ENCODE peak calls at places on chromosomes 7 and 10, in eight cellular contexts. U is heart right ventricle, H is psoas muscle, F is body of pancreas, R is brain microvascular endothelial cell, Y is GM06990, L is PC-3, W is lower lobe of right lung. I is an unnamed sample.

GRCh38 chr7:105808703-105809590 is 67.5 kb downstream of the ATXN7L1 start:
- DNase-seq in U (no peak), H (no peak), F (no peak), R (peak; percentile 67), Y (peak; percentile 83), L (peak; percentile 85), W (peak; percentile 63), I (peak; percentile 44)

GRCh38 chr7:115037128-115037802 is 115.4 kb downstream of the MDFIC start:
- DNase-seq in U (no peak), H (no peak), F (no peak), R (no peak), Y (no peak), L (no peak), W (no peak), I (no peak)

GRCh38 chr7:50308301-50309129 is 4.0 kb downstream of the IKZF1 start:
- DNase-seq in U (no peak), H (no peak), F (no peak), R (no peak), Y (peak; percentile 65), L (no peak), W (no peak), I (no peak)

GRCh38 chr7:150340024-150340749 is 1.2 kb downstream of the RARRES2 start:
- DNase-seq in U (peak; percentile 42), H (peak; percentile 52), F (peak; percentile 80), R (no peak), Y (no peak), L (no peak), W (peak; percentile 66), I (no peak)

GRCh38 chr7:18558503-18558902 is 63.0 kb downstream of the HDAC9 start:
- DNase-seq in U (no peak), H (no peak), F (no peak), R (no peak), Y (peak; percentile 61), L (no peak), W (no peak), I (peak; percentile 38)

GRCh38 chr10:45534572-45534971 is 138.0 kb downstream of the ZFAND4 start:
- DNase-seq in U (no peak), H (no peak), F (no peak), R (no peak), Y (no peak), L (no peak), W (no peak), I (no peak)

GRCh38 chr7:109111086-109111485 is 541.4 kb downstream of the DNAJB9 start:
- DNase-seq in U (no peak), H (no peak), F (no peak), R (no peak), Y (no peak), L (no peak), W (no peak), I (no peak)

GRCh38 chr7:13017325-13017853 is 330.0 kb downstream of the ARL4A start:
- DNase-seq in U (no peak), H (no peak), F (no peak), R (peak; percentile 66), Y (no peak), L (peak; percentile 69), W (no peak), I (peak; percentile 56)

GRCh38 chr10:46289209-46289810 is 2.5 kb downstream of the ANTXRL start:
- DNase-seq in U (no peak), H (no peak), F (no peak), R (no peak), Y (no peak), L (no peak), W (no peak), I (no peak)

GRCh38 chr10:70568781-70569495 is 33.6 kb downstream of the PRF1 start:
- DNase-seq in U (no peak), H (peak; percentile 31), F (no peak), R (no peak), Y (no peak), L (no peak), W (no peak), I (no peak)

GRCh38 chr10:49653530-49653929 is 25.9 kb upstream of the C10orf53 start:
- DNase-seq in U (no peak), H (no peak), F (no peak), R (no peak), Y (no peak), L (no peak), W (no peak), I (no peak)

GRCh38 chr7:148664319-148664718 is 34.4 kb upstream of the CUL1 start:
- DNase-seq in U (peak; percentile 62), H (no peak), F (no peak), R (peak; percentile 88), Y (no peak), L (no peak), W (no peak), I (no peak)

GRCh38 chr10:51663086-51663485 is 36.3 kb downstream of the CSTF2T start:
- DNase-seq in U (no peak), H (no peak), F (no peak), R (no peak), Y (no peak), L (no peak), W (no peak), I (no peak)

GRCh38 chr7:138097064-138097741 is 20.9 kb downstream of the AKR1D1 start:
- DNase-seq in U (peak; percentile 6), H (no peak), F (peak; percentile 39), R (peak; percentile 59), Y (no peak), L (peak; percentile 49), W (no peak), I (no peak)

GRCh38 chr7:100127866-100128601 is 1.3 kb downstream of the MBLAC1 start:
- DNase-seq in U (no peak), H (peak; percentile 61), F (peak; percentile 26), R (no peak), Y (peak; percentile 46), L (peak; percentile 14), W (no peak), I (no peak)

GRCh38 chr7:26912351-26912750 is 48.0 kb upstream of the SKAP2 start:
- DNase-seq in U (no peak), H (no peak), F (no peak), R (no peak), Y (no peak), L (no peak), W (no peak), I (no peak)

GRCh38 chr7:74093671-74094223 is 10.1 kb downstream of the LIMK1 start:
- DNase-seq in U (no peak), H (no peak), F (no peak), R (no peak), Y (no peak), L (no peak), W (no peak), I (no peak)

GRCh38 chr10:119246862-119247549 is 39.6 kb downstream of the GRK5 start:
- DNase-seq in U (no peak), H (peak; percentile 73), F (no peak), R (peak; percentile 87), Y (no peak), L (peak; percentile 44), W (peak; percentile 55), I (no peak)

GRCh38 chr10:116772901-116773300 is 30.5 kb upstream of the HSPA12A start:
- DNase-seq in U (no peak), H (no peak), F (no peak), R (no peak), Y (no peak), L (no peak), W (no peak), I (no peak)

GRCh38 chr7:44099669-44100068 is 4.5 kb upstream of the AEBP1 start:
- DNase-seq in U (no peak), H (no peak), F (no peak), R (no peak), Y (no peak), L (no peak), W (no peak), I (no peak)

GRCh38 chr10:106560925-106561640 is 603.4 kb downstream of the SORCS1 start:
- DNase-seq in U (no peak), H (no peak), F (no peak), R (peak; percentile 53), Y (no peak), L (peak; percentile 64), W (no peak), I (no peak)

GRCh38 chr10:64733980-64734379 is 1212.8 kb downstream of the REEP3 start:
- DNase-seq in U (no peak), H (no peak), F (peak; percentile 20), R (peak; percentile 35), Y (no peak), L (peak; percentile 86), W (no peak), I (no peak)

GRCh38 chr10:62972103-62972502 is 155.9 kb upstream of the EGR2 start:
- DNase-seq in U (no peak), H (no peak), F (no peak), R (peak; percentile 27), Y (no peak), L (peak; percentile 90), W (no peak), I (no peak)

GRCh38 chr10:102918817-102919236 is 733 bp downstream of the CNNM2 start:
- DNase-seq in U (no peak), H (peak; percentile 54), F (peak; percentile 13), R (no peak), Y (no peak), L (no peak), W (no peak), I (no peak)

GRCh38 chr7:148847815-148848726 is 36.0 kb downstream of the EZH2 start:
- DNase-seq in U (no peak), H (no peak), F (no peak), R (no peak), Y (no peak), L (no peak), W (no peak), I (no peak)

DNA sequence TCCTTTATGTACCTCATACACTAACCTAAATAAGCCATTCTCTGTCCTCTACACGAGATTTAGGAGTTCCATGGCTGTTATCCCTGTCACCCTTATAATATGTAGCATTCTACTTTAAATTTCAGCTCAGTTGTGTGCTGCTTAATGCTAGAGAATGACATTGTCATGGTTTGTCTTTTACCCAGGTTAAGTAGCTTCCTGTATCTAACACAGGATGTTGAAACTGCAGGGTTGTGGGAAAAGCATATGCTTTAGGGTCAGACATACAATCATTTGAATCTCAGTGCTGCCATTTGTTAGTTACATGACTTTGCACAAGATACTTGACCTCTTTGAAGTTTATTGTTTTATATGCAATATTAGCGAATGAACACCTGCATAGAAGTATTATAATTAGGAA is 235.1 kb upstream of the CACNA2D1 start:
- DNase-seq in U (no peak), H (no peak), F (no peak), R (no peak), Y (no peak), L (no peak), W (no peak), I (no peak)
- H3K4me3 ChIP-seq in U (no peak overlapping the region), H (no peak overlapping the region), F (no peak overlapping the region), R (no peak overlapping the region), Y (no peak overlapping the region), L (no peak overlapping the region), W (no peak overlapping the region), I (no peak overlapping the region)

GRCh38 chr10:510415-510881 is 179.0 kb downstream of the DIP2C start:
- DNase-seq in U (no peak), H (no peak), F (no peak), R (no peak), Y (no peak), L (no peak), W (no peak), I (no peak)
- H3K36me3 ChIP-seq in U (no peaks in the 10 kb centered on the region), H (no peaks in the 10 kb centered on the region), F (no peaks in the 10 kb centered on the region), R (no peaks in the 10 kb centered on the region), Y (no peaks in the 10 kb centered on the region), L (no peaks in the 10 kb centered on the region), W (no peaks in the 10 kb centered on the region), I (no peaks in the 10 kb centered on the region)

GRCh38 chr7:5692845-5693278 is 88.6 kb downstream of the RNF216 start:
- DNase-seq in U (no peak), H (no peak), F (no peak), R (peak; percentile 73), Y (no peak), L (peak; percentile 89), W (no peak), I (no peak)
- H3K4me3 ChIP-seq in U (peak overlapping the region; percentile 20), H (peak overlapping the region; percentile 30), F (no peak overlapping the region), R (peak overlapping the region; percentile 29), Y (peak overlapping the region; percentile 47), L (peak overlapping the region; percentile 62), W (peak overlapping the region; percentile 2), I (no peak overlapping the region)

GRCh38 chr10:12111528-12111927 is 17.9 kb upstream of the SEC61A2 start:
- DNase-seq in U (no peak), H (no peak), F (no peak), R (no peak), Y (no peak), L (no peak), W (no peak), I (no peak)
- H3K36me3 ChIP-seq in U (peaks cover 1% of the 10 kb centered on the region), H (peaks cover 2% of the 10 kb centered on the region), F (peaks cover 3% of the 10 kb centered on the region), R (peaks cover 22% of the 10 kb centered on the region), Y (peaks cover 2% of the 10 kb centered on the region), L (no peaks in the 10 kb centered on the region), W (peaks cover 72% of the 10 kb centered on the region), I (no peaks in the 10 kb centered on the region)

I was measured in kidney epithelial cell.